ENCODE peak calls at places on chromosomes 3 and 15, in five cellular contexts. One of them, this sample, is unnamed. For H3K9me3, the result is how much of the 10 kb centered on the place peaks cover.

GRCh38 chr15:56608140-56608778 is 125.0 kb downstream of the ZNF280D start:
- DNase-seq in HCT116: no peak
- DNase-seq in GM23248: no peak
- DNase-seq in neural progenitor cell: no peak
- DNase-seq in H9: no peak
- DNase-seq in this sample: no peak

GRCh38 chr3:139455855-139456254 is 20.5 kb downstream of the RBP2 start:
- DNase-seq in HCT116: no peak
- DNase-seq in GM23248: peak
- DNase-seq in neural progenitor cell: peak
- DNase-seq in H9: no peak
- DNase-seq in this sample: no peak

GRCh38 chr15:75198560-75199346 is 2.9 kb upstream of the C15orf39 start:
- DNase-seq in HCT116: peak
- DNase-seq in GM23248: no peak
- DNase-seq in neural progenitor cell: peak
- DNase-seq in H9: peak
- DNase-seq in this sample: no peak

GRCh38 chr3:88812576-88812975 is 294.8 kb upstream of the EPHA3 start:
- DNase-seq in HCT116: no peak
- DNase-seq in GM23248: no peak
- DNase-seq in neural progenitor cell: no peak
- DNase-seq in H9: no peak
- DNase-seq in this sample: no peak

GRCh38 chr3:167657684-167658225 is 4.0 kb upstream of the WDR49 start:
- DNase-seq in HCT116: no peak
- DNase-seq in GM23248: no peak
- DNase-seq in neural progenitor cell: peak
- DNase-seq in H9: no peak
- DNase-seq in this sample: no peak

GRCh38 chr15:72168833-72169232 is 28.8 kb downstream of the GRAMD2A start:
- DNase-seq in HCT116: no peak
- DNase-seq in GM23248: no peak
- DNase-seq in neural progenitor cell: no peak
- DNase-seq in H9: no peak
- DNase-seq in this sample: no peak

GRCh38 chr3:132660745-132661067 is 577 bp downstream of the UBA5 start:
- DNase-seq in HCT116: peak
- DNase-seq in GM23248: peak
- DNase-seq in neural progenitor cell: no peak
- DNase-seq in H9: no peak
- DNase-seq in this sample: no peak

GRCh38 chr15:63331456-63331855 is 50.2 kb downstream of the CA12 start:
- DNase-seq in HCT116: no peak
- DNase-seq in GM23248: no peak
- DNase-seq in neural progenitor cell: no peak
- DNase-seq in H9: no peak
- DNase-seq in this sample: peak

GRCh38 chr3:139745831-139746230 is 68.1 kb upstream of the NMNAT3 start:
- DNase-seq in HCT116: no peak
- DNase-seq in GM23248: peak
- DNase-seq in neural progenitor cell: no peak
- DNase-seq in H9: no peak
- DNase-seq in this sample: no peak

GRCh38 chr3:122458992-122459391 is 43.1 kb upstream of the WDR5B start:
- DNase-seq in HCT116: peak
- DNase-seq in GM23248: peak
- DNase-seq in neural progenitor cell: peak
- DNase-seq in H9: no peak
- DNase-seq in this sample: no peak

GRCh38 chr15:89203705-89204273 is 17.6 kb downstream of the RLBP1 start:
- DNase-seq in HCT116: no peak
- DNase-seq in GM23248: no peak
- DNase-seq in neural progenitor cell: no peak
- DNase-seq in H9: no peak
- DNase-seq in this sample: no peak

GRCh38 chr3:71786551-71786950 is 1.6 kb upstream of the PROK2 start:
- DNase-seq in HCT116: no peak
- DNase-seq in GM23248: peak
- DNase-seq in neural progenitor cell: no peak
- DNase-seq in H9: no peak
- DNase-seq in this sample: no peak

GRCh38 chr3:175704366-175705041 is 845.4 kb downstream of the NAALADL2 start:
- DNase-seq in HCT116: no peak
- DNase-seq in GM23248: no peak
- DNase-seq in neural progenitor cell: no peak
- DNase-seq in H9: no peak
- DNase-seq in this sample: no peak

GRCh38 chr3:162765524-162765923 is 1268.9 kb downstream of the OTOL1 start:
- DNase-seq in HCT116: no peak
- DNase-seq in GM23248: no peak
- DNase-seq in neural progenitor cell: no peak
- DNase-seq in H9: no peak
- DNase-seq in this sample: no peak

GRCh38 chr3:125668804-125669203 is 73.5 kb upstream of the OSBPL11 start:
- DNase-seq in HCT116: no peak
- DNase-seq in GM23248: no peak
- DNase-seq in neural progenitor cell: no peak
- DNase-seq in H9: no peak
- DNase-seq in this sample: no peak

GRCh38 chr3:26536955-26537354 is 85.6 kb upstream of the LRRC3B start:
- DNase-seq in HCT116: no peak
- DNase-seq in GM23248: no peak
- DNase-seq in neural progenitor cell: no peak
- DNase-seq in H9: no peak
- DNase-seq in this sample: no peak

GRCh38 chr3:141128126-141128777 is 77.1 kb downstream of the SPSB4 start:
- DNase-seq in HCT116: no peak
- DNase-seq in GM23248: no peak
- DNase-seq in neural progenitor cell: no peak
- DNase-seq in H9: no peak
- DNase-seq in this sample: no peak

GRCh38 chr3:63015614-63016016 is 140.4 kb upstream of the CADPS start:
- DNase-seq in HCT116: no peak
- DNase-seq in GM23248: no peak
- DNase-seq in neural progenitor cell: peak
- DNase-seq in H9: peak
- DNase-seq in this sample: no peak

GRCh38 chr15:77421370-77421700 is 647 bp downstream of the HMG20A start:
- DNase-seq in HCT116: no peak
- DNase-seq in GM23248: no peak
- DNase-seq in neural progenitor cell: peak
- DNase-seq in H9: no peak
- DNase-seq in this sample: no peak

GRCh38 chr3:109921509-109921908 is 584.2 kb upstream of the DPPA4 start:
- DNase-seq in HCT116: no peak
- DNase-seq in GM23248: no peak
- DNase-seq in neural progenitor cell: peak
- DNase-seq in H9: no peak
- DNase-seq in this sample: no peak

GRCh38 chr15:59168536-59168935 is 38.1 kb upstream of the LDHAL6B start:
- DNase-seq in HCT116: no peak
- DNase-seq in GM23248: peak
- DNase-seq in neural progenitor cell: no peak
- DNase-seq in H9: no peak
- DNase-seq in this sample: no peak

GRCh38 chr15:77673801-77674317 is 41.1 kb upstream of the LINGO1 start:
- DNase-seq in HCT116: no peak
- DNase-seq in GM23248: peak
- DNase-seq in neural progenitor cell: no peak
- DNase-seq in H9: no peak
- DNase-seq in this sample: no peak

GRCh38 chr3:134576426-134576825 is 74.4 kb downstream of the KY start:
- DNase-seq in HCT116: no peak
- DNase-seq in GM23248: no peak
- DNase-seq in neural progenitor cell: no peak
- DNase-seq in H9: no peak
- DNase-seq in this sample: no peak

DNA sequence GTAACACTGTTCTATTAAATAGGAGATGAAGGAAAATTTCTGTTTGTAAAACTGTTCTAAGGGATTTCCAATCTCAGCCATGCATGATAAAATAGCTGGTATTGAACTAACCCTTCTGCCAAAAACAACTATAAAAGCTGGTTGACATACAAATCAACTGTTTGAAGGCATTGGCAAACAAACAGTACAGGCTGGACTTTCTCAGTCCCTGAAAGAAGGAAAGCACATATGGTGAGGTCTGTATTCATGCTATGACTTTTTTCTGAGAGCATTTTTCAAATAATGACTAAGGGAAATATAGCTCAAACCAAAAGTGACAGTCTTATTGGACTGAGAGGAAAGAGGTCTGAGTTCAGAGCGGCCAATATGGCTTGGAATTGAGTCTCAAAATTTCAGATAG is 117.0 kb upstream of the CCDC54 start:
- DNase-seq in HCT116: no peak
- DNase-seq in GM23248: no peak
- DNase-seq in neural progenitor cell: no peak
- DNase-seq in H9: no peak
- DNase-seq in this sample: no peak
- H3K9me3 ChIP-seq in HCT116: under half
- H3K9me3 ChIP-seq in GM23248: under half
- H3K9me3 ChIP-seq in neural progenitor cell: under half
- H3K9me3 ChIP-seq in H9: under half
- H3K9me3 ChIP-seq in this sample: under half

GRCh38 chr3:66041116-66041515 is 2.4 kb upstream of the MAGI1 start:
- DNase-seq in HCT116: no peak
- DNase-seq in GM23248: peak
- DNase-seq in neural progenitor cell: no peak
- DNase-seq in H9: no peak
- DNase-seq in this sample: no peak

GRCh38 chr3:66037986-66038369 is 740 bp downstream of the MAGI1 start:
- DNase-seq in HCT116: no peak
- DNase-seq in GM23248: peak
- DNase-seq in neural progenitor cell: peak
- DNase-seq in H9: no peak
- DNase-seq in this sample: no peak

GRCh38 chr3:66038726-66039589 is at the start of gene MAGI1:
- DNase-seq in HCT116: peak
- DNase-seq in GM23248: peak
- DNase-seq in neural progenitor cell: peak
- DNase-seq in H9: peak
- DNase-seq in this sample: peak

GRCh38 chr3:66038384-66038725 is 363 bp downstream of the MAGI1 start:
- DNase-seq in HCT116: no peak
- DNase-seq in GM23248: peak
- DNase-seq in neural progenitor cell: no peak
- DNase-seq in H9: no peak
- DNase-seq in this sample: no peak

DNA sequence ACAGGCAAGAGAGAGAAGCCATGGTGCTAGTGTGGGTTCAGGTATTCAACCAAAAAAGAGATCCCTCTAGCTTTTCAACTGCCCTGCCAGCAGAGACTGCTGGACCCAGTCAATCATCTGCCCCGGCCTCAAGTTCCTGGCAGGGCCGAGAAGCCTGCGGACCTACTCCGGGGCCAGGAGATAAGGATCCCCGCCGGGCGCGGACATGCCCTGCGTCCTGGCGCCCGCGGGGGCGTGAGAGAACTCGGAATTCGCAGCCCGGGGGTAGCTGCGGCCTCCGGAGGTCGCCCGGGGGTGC is 821 bp upstream of the MAGI1 start:
- DNase-seq in HCT116: no peak
- DNase-seq in GM23248: peak
- DNase-seq in neural progenitor cell: peak
- DNase-seq in H9: peak
- DNase-seq in this sample: no peak
- H2AFZ ChIP-seq in HCT116: peak
- H2AFZ ChIP-seq in GM23248: peak
- H2AFZ ChIP-seq in neural progenitor cell: peak
- H2AFZ ChIP-seq in H9: no peak
- H2AFZ ChIP-seq in this sample: peak

DNA sequence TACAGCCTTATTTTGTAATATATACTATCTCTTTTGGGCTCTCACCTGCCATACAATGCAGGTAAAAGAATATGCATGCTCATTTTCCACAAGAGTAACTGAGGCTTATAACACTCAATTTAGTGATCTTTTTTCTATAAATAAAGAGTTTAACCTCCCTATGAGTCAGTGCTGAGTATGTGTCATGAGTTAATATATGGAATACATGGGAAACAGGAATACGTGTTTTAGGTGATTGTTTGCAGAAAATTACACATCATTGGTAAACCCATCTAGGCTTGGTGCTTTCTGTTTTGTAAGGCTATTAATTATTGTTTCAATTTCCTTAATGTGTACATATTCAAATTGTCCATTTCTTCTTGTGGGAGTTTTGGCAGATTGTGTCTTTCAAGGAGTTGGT is 411.3 kb downstream of the GRM7 start:
- DNase-seq in HCT116: no peak
- DNase-seq in GM23248: no peak
- DNase-seq in neural progenitor cell: no peak
- DNase-seq in H9: no peak
- DNase-seq in this sample: no peak
- H3K9me3 ChIP-seq in HCT116: under half
- H3K9me3 ChIP-seq in GM23248: under half
- H3K9me3 ChIP-seq in neural progenitor cell: under half
- H3K9me3 ChIP-seq in H9: under half
- H3K9me3 ChIP-seq in this sample: under half

DNA sequence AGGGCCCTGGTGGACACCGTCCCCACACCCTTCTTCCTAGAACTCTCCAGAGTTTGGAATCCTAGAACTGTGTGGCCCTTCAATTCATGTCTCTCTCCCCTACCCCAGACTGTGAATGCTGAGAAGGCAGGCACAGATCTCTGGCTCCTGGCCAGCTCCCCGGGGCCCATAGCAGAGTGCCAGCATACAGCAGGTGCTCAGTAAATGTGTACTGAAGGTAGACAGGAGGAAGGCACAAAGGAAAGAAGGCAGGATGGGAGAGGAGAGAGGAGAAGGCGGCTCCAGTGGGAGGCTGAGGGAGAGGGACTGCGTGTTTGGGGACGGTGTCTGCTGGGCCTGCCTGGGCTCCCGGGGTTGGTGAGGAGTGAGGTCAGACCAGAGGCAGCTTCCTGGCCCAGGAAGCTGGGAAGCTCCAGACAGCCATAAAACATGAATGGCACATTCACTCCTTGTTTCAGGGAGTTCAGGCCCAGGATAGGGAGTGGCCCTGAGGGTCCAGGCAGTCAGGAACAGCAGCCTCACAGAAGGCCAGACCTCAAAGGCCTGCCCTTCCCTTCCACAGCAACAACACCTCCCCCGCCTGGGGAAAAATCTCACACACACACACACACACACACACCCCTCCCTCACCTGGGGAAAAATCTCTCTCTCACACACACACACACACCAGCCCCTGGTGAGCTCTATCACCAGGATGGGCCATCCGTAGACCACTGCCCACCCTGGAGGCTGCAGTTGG is 137.1 kb upstream of the PRR20G start:
- DNase-seq in HCT116: no peak
- DNase-seq in GM23248: no peak
- DNase-seq in neural progenitor cell: no peak
- DNase-seq in H9: peak
- DNase-seq in this sample: no peak
- H2AFZ ChIP-seq in HCT116: no peak
- H2AFZ ChIP-seq in GM23248: no peak
- H2AFZ ChIP-seq in neural progenitor cell: no peak
- H2AFZ ChIP-seq in H9: no peak
- H2AFZ ChIP-seq in this sample: no peak